ENCODE peak calls at places on chromosomes 3 and 15, in eight cellular contexts. One of them, this sample, is unnamed.

GRCh38 chr3:184262927-184263179 is 1.5 kb upstream of the CAMK2N2 start:
- DNase-seq in activated CD4-positive, alpha-beta T cell treated with anti-CD3 and anti-CD28 coated beads for 36 hours: no peak
- DNase-seq in activated T-helper 1 cell treated with Interleukin-2 at 50 U/mL for 16 hours: no peak
- DNase-seq in NCI-H1092 treated with DMSO at 0.1 percent for 48 hours: no peak
- DNase-seq in testis: no peak
- DNase-seq in K562: no peak
- DNase-seq in renal cortical epithelial cell: no peak
- DNase-seq in Calu3: no peak
- DNase-seq in this sample: no peak

GRCh38 chr3:16402451-16402850 is 111.0 kb downstream of the RFTN1 start:
- DNase-seq in activated CD4-positive, alpha-beta T cell treated with anti-CD3 and anti-CD28 coated beads for 36 hours: no peak
- DNase-seq in activated T-helper 1 cell treated with Interleukin-2 at 50 U/mL for 16 hours: no peak
- DNase-seq in NCI-H1092 treated with DMSO at 0.1 percent for 48 hours: no peak
- DNase-seq in testis: no peak
- DNase-seq in K562: no peak
- DNase-seq in renal cortical epithelial cell: no peak
- DNase-seq in Calu3: no peak
- DNase-seq in this sample: no peak

GRCh38 chr3:84965141-84965540 is 6.4 kb downstream of the CADM2 start:
- DNase-seq in activated CD4-positive, alpha-beta T cell treated with anti-CD3 and anti-CD28 coated beads for 36 hours: no peak
- DNase-seq in activated T-helper 1 cell treated with Interleukin-2 at 50 U/mL for 16 hours: no peak
- DNase-seq in NCI-H1092 treated with DMSO at 0.1 percent for 48 hours: peak; percentile 73
- DNase-seq in testis: no peak
- DNase-seq in K562: no peak
- DNase-seq in renal cortical epithelial cell: no peak
- DNase-seq in Calu3: peak; percentile 47
- DNase-seq in this sample: no peak

GRCh38 chr15:43920201-43920600 is 93.4 kb downstream of the WDR76 start:
- DNase-seq in activated CD4-positive, alpha-beta T cell treated with anti-CD3 and anti-CD28 coated beads for 36 hours: no peak
- DNase-seq in activated T-helper 1 cell treated with Interleukin-2 at 50 U/mL for 16 hours: no peak
- DNase-seq in NCI-H1092 treated with DMSO at 0.1 percent for 48 hours: no peak
- DNase-seq in testis: no peak
- DNase-seq in K562: no peak
- DNase-seq in renal cortical epithelial cell: no peak
- DNase-seq in Calu3: no peak
- DNase-seq in this sample: no peak

GRCh38 chr3:150806436-150806835 is 43.5 kb upstream of the SIAH2 start:
- DNase-seq in activated CD4-positive, alpha-beta T cell treated with anti-CD3 and anti-CD28 coated beads for 36 hours: no peak
- DNase-seq in activated T-helper 1 cell treated with Interleukin-2 at 50 U/mL for 16 hours: no peak
- DNase-seq in NCI-H1092 treated with DMSO at 0.1 percent for 48 hours: no peak
- DNase-seq in testis: no peak
- DNase-seq in K562: no peak
- DNase-seq in renal cortical epithelial cell: no peak
- DNase-seq in Calu3: no peak
- DNase-seq in this sample: no peak

GRCh38 chr3:161008086-161008485 is 97.1 kb downstream of the B3GALNT1 start:
- DNase-seq in activated CD4-positive, alpha-beta T cell treated with anti-CD3 and anti-CD28 coated beads for 36 hours: no peak
- DNase-seq in activated T-helper 1 cell treated with Interleukin-2 at 50 U/mL for 16 hours: no peak
- DNase-seq in NCI-H1092 treated with DMSO at 0.1 percent for 48 hours: no peak
- DNase-seq in testis: no peak
- DNase-seq in K562: no peak
- DNase-seq in renal cortical epithelial cell: no peak
- DNase-seq in Calu3: peak; percentile 61
- DNase-seq in this sample: no peak

GRCh38 chr15:66789029-66790025 is 87.3 kb downstream of the SMAD6 start:
- DNase-seq in activated CD4-positive, alpha-beta T cell treated with anti-CD3 and anti-CD28 coated beads for 36 hours: peak; percentile 22
- DNase-seq in activated T-helper 1 cell treated with Interleukin-2 at 50 U/mL for 16 hours: no peak
- DNase-seq in NCI-H1092 treated with DMSO at 0.1 percent for 48 hours: no peak
- DNase-seq in testis: peak; percentile 58
- DNase-seq in K562: peak; percentile 71
- DNase-seq in renal cortical epithelial cell: peak; percentile 41
- DNase-seq in Calu3: peak; percentile 61
- DNase-seq in this sample: no peak

GRCh38 chr15:69979269-69979668 is 118.4 kb downstream of the TLE3 start:
- DNase-seq in activated CD4-positive, alpha-beta T cell treated with anti-CD3 and anti-CD28 coated beads for 36 hours: no peak
- DNase-seq in activated T-helper 1 cell treated with Interleukin-2 at 50 U/mL for 16 hours: no peak
- DNase-seq in NCI-H1092 treated with DMSO at 0.1 percent for 48 hours: no peak
- DNase-seq in testis: no peak
- DNase-seq in K562: no peak
- DNase-seq in renal cortical epithelial cell: peak; percentile 24
- DNase-seq in Calu3: peak; percentile 57
- DNase-seq in this sample: no peak

GRCh38 chr15:101070502-101071273 is 151.5 kb downstream of the LRRK1 start:
- DNase-seq in activated CD4-positive, alpha-beta T cell treated with anti-CD3 and anti-CD28 coated beads for 36 hours: peak; percentile 22
- DNase-seq in activated T-helper 1 cell treated with Interleukin-2 at 50 U/mL for 16 hours: no peak
- DNase-seq in NCI-H1092 treated with DMSO at 0.1 percent for 48 hours: no peak
- DNase-seq in testis: no peak
- DNase-seq in K562: no peak
- DNase-seq in renal cortical epithelial cell: peak; percentile 90
- DNase-seq in Calu3: peak; percentile 33
- DNase-seq in this sample: no peak

GRCh38 chr15:38085931-38086562 is 151.6 kb downstream of the TMCO5A start:
- DNase-seq in activated CD4-positive, alpha-beta T cell treated with anti-CD3 and anti-CD28 coated beads for 36 hours: no peak
- DNase-seq in activated T-helper 1 cell treated with Interleukin-2 at 50 U/mL for 16 hours: no peak
- DNase-seq in NCI-H1092 treated with DMSO at 0.1 percent for 48 hours: no peak
- DNase-seq in testis: no peak
- DNase-seq in K562: no peak
- DNase-seq in renal cortical epithelial cell: peak; percentile 52
- DNase-seq in Calu3: no peak
- DNase-seq in this sample: no peak

GRCh38 chr3:111785034-111785433 is 74.0 kb upstream of the PHLDB2 start:
- DNase-seq in activated CD4-positive, alpha-beta T cell treated with anti-CD3 and anti-CD28 coated beads for 36 hours: no peak
- DNase-seq in activated T-helper 1 cell treated with Interleukin-2 at 50 U/mL for 16 hours: no peak
- DNase-seq in NCI-H1092 treated with DMSO at 0.1 percent for 48 hours: no peak
- DNase-seq in testis: no peak
- DNase-seq in K562: no peak
- DNase-seq in renal cortical epithelial cell: peak; percentile 51
- DNase-seq in Calu3: no peak
- DNase-seq in this sample: no peak

GRCh38 chr15:55992769-55993110 is 672 bp downstream of the NEDD4 start:
- DNase-seq in activated CD4-positive, alpha-beta T cell treated with anti-CD3 and anti-CD28 coated beads for 36 hours: no peak
- DNase-seq in activated T-helper 1 cell treated with Interleukin-2 at 50 U/mL for 16 hours: no peak
- DNase-seq in NCI-H1092 treated with DMSO at 0.1 percent for 48 hours: no peak
- DNase-seq in testis: no peak
- DNase-seq in K562: no peak
- DNase-seq in renal cortical epithelial cell: peak; percentile 42
- DNase-seq in Calu3: no peak
- DNase-seq in this sample: no peak

GRCh38 chr15:31197497-31198414 is 96.2 kb upstream of the TRPM1 start:
- DNase-seq in activated CD4-positive, alpha-beta T cell treated with anti-CD3 and anti-CD28 coated beads for 36 hours: peak; percentile 77
- DNase-seq in activated T-helper 1 cell treated with Interleukin-2 at 50 U/mL for 16 hours: no peak
- DNase-seq in NCI-H1092 treated with DMSO at 0.1 percent for 48 hours: no peak
- DNase-seq in testis: peak; percentile 69
- DNase-seq in K562: peak; percentile 55
- DNase-seq in renal cortical epithelial cell: peak; percentile 59
- DNase-seq in Calu3: no peak
- DNase-seq in this sample: no peak

GRCh38 chr3:66588340-66588847 is 87.6 kb upstream of the LRIG1 start:
- DNase-seq in activated CD4-positive, alpha-beta T cell treated with anti-CD3 and anti-CD28 coated beads for 36 hours: no peak
- DNase-seq in activated T-helper 1 cell treated with Interleukin-2 at 50 U/mL for 16 hours: no peak
- DNase-seq in NCI-H1092 treated with DMSO at 0.1 percent for 48 hours: no peak
- DNase-seq in testis: no peak
- DNase-seq in K562: no peak
- DNase-seq in renal cortical epithelial cell: no peak
- DNase-seq in Calu3: no peak
- DNase-seq in this sample: no peak

GRCh38 chr3:157135671-157136396 is 24.1 kb downstream of the CCNL1 start:
- DNase-seq in activated CD4-positive, alpha-beta T cell treated with anti-CD3 and anti-CD28 coated beads for 36 hours: no peak
- DNase-seq in activated T-helper 1 cell treated with Interleukin-2 at 50 U/mL for 16 hours: no peak
- DNase-seq in NCI-H1092 treated with DMSO at 0.1 percent for 48 hours: no peak
- DNase-seq in testis: peak; percentile 56
- DNase-seq in K562: peak; percentile 33
- DNase-seq in renal cortical epithelial cell: peak; percentile 90
- DNase-seq in Calu3: peak; percentile 64
- DNase-seq in this sample: no peak

GRCh38 chr3:55286695-55287094 is 200.4 kb downstream of the WNT5A start:
- DNase-seq in activated CD4-positive, alpha-beta T cell treated with anti-CD3 and anti-CD28 coated beads for 36 hours: no peak
- DNase-seq in activated T-helper 1 cell treated with Interleukin-2 at 50 U/mL for 16 hours: no peak
- DNase-seq in NCI-H1092 treated with DMSO at 0.1 percent for 48 hours: peak; percentile 27
- DNase-seq in testis: no peak
- DNase-seq in K562: no peak
- DNase-seq in renal cortical epithelial cell: no peak
- DNase-seq in Calu3: no peak
- DNase-seq in this sample: no peak

GRCh38 chr3:134796313-134797079 is 1.4 kb downstream of the EPHB1 start:
- DNase-seq in activated CD4-positive, alpha-beta T cell treated with anti-CD3 and anti-CD28 coated beads for 36 hours: peak; percentile 21
- DNase-seq in activated T-helper 1 cell treated with Interleukin-2 at 50 U/mL for 16 hours: no peak
- DNase-seq in NCI-H1092 treated with DMSO at 0.1 percent for 48 hours: peak; percentile 36
- DNase-seq in testis: peak; percentile 41
- DNase-seq in K562: no peak
- DNase-seq in renal cortical epithelial cell: no peak
- DNase-seq in Calu3: no peak
- DNase-seq in this sample: no peak

GRCh38 chr3:171101982-171102610 is 75.6 kb upstream of the SLC2A2 start:
- DNase-seq in activated CD4-positive, alpha-beta T cell treated with anti-CD3 and anti-CD28 coated beads for 36 hours: no peak
- DNase-seq in activated T-helper 1 cell treated with Interleukin-2 at 50 U/mL for 16 hours: no peak
- DNase-seq in NCI-H1092 treated with DMSO at 0.1 percent for 48 hours: no peak
- DNase-seq in testis: no peak
- DNase-seq in K562: no peak
- DNase-seq in renal cortical epithelial cell: peak; percentile 77
- DNase-seq in Calu3: no peak
- DNase-seq in this sample: no peak

GRCh38 chr15:39230205-39230916 is 350.5 kb upstream of the THBS1 start:
- DNase-seq in activated CD4-positive, alpha-beta T cell treated with anti-CD3 and anti-CD28 coated beads for 36 hours: no peak
- DNase-seq in activated T-helper 1 cell treated with Interleukin-2 at 50 U/mL for 16 hours: no peak
- DNase-seq in NCI-H1092 treated with DMSO at 0.1 percent for 48 hours: peak; percentile 53
- DNase-seq in testis: no peak
- DNase-seq in K562: no peak
- DNase-seq in renal cortical epithelial cell: no peak
- DNase-seq in Calu3: no peak
- DNase-seq in this sample: no peak

GRCh38 chr3:54783611-54784010 is 144.2 kb downstream of the LRTM1 start:
- DNase-seq in activated CD4-positive, alpha-beta T cell treated with anti-CD3 and anti-CD28 coated beads for 36 hours: no peak
- DNase-seq in activated T-helper 1 cell treated with Interleukin-2 at 50 U/mL for 16 hours: no peak
- DNase-seq in NCI-H1092 treated with DMSO at 0.1 percent for 48 hours: no peak
- DNase-seq in testis: no peak
- DNase-seq in K562: no peak
- DNase-seq in renal cortical epithelial cell: peak; percentile 74
- DNase-seq in Calu3: no peak
- DNase-seq in this sample: no peak

GRCh38 chr3:25537476-25537875 is 109.4 kb downstream of the RARB start:
- DNase-seq in activated CD4-positive, alpha-beta T cell treated with anti-CD3 and anti-CD28 coated beads for 36 hours: no peak
- DNase-seq in activated T-helper 1 cell treated with Interleukin-2 at 50 U/mL for 16 hours: no peak
- DNase-seq in NCI-H1092 treated with DMSO at 0.1 percent for 48 hours: no peak
- DNase-seq in testis: no peak
- DNase-seq in K562: no peak
- DNase-seq in renal cortical epithelial cell: no peak
- DNase-seq in Calu3: no peak
- DNase-seq in this sample: no peak

GRCh38 chr3:77068808-77069207 is 28.9 kb downstream of the ROBO2 start:
- DNase-seq in activated CD4-positive, alpha-beta T cell treated with anti-CD3 and anti-CD28 coated beads for 36 hours: no peak
- DNase-seq in activated T-helper 1 cell treated with Interleukin-2 at 50 U/mL for 16 hours: no peak
- DNase-seq in NCI-H1092 treated with DMSO at 0.1 percent for 48 hours: no peak
- DNase-seq in testis: no peak
- DNase-seq in K562: no peak
- DNase-seq in renal cortical epithelial cell: no peak
- DNase-seq in Calu3: no peak
- DNase-seq in this sample: no peak

GRCh38 chr3:28973621-28974020 is 307.2 kb upstream of the RBMS3 start:
- DNase-seq in activated CD4-positive, alpha-beta T cell treated with anti-CD3 and anti-CD28 coated beads for 36 hours: no peak
- DNase-seq in activated T-helper 1 cell treated with Interleukin-2 at 50 U/mL for 16 hours: no peak
- DNase-seq in NCI-H1092 treated with DMSO at 0.1 percent for 48 hours: no peak
- DNase-seq in testis: no peak
- DNase-seq in K562: no peak
- DNase-seq in renal cortical epithelial cell: peak; percentile 79
- DNase-seq in Calu3: no peak
- DNase-seq in this sample: no peak

GRCh38 chr3:138875754-138876664 is 41.3 kb upstream of the PIK3CB start:
- DNase-seq in activated CD4-positive, alpha-beta T cell treated with anti-CD3 and anti-CD28 coated beads for 36 hours: no peak
- DNase-seq in activated T-helper 1 cell treated with Interleukin-2 at 50 U/mL for 16 hours: no peak
- DNase-seq in NCI-H1092 treated with DMSO at 0.1 percent for 48 hours: no peak
- DNase-seq in testis: no peak
- DNase-seq in K562: peak; percentile 93
- DNase-seq in renal cortical epithelial cell: no peak
- DNase-seq in Calu3: no peak
- DNase-seq in this sample: no peak

GRCh38 chr15:34514251-34514760 is 69.1 kb downstream of the GOLGA8B start:
- DNase-seq in activated CD4-positive, alpha-beta T cell treated with anti-CD3 and anti-CD28 coated beads for 36 hours: peak; percentile 39
- DNase-seq in activated T-helper 1 cell treated with Interleukin-2 at 50 U/mL for 16 hours: no peak
- DNase-seq in NCI-H1092 treated with DMSO at 0.1 percent for 48 hours: no peak
- DNase-seq in testis: peak; percentile 76
- DNase-seq in K562: peak; percentile 85
- DNase-seq in renal cortical epithelial cell: no peak
- DNase-seq in Calu3: peak; percentile 3
- DNase-seq in this sample: no peak

GRCh38 chr3:42991369-42992315 is 12.5 kb downstream of the GASK1A start:
- DNase-seq in activated CD4-positive, alpha-beta T cell treated with anti-CD3 and anti-CD28 coated beads for 36 hours: no peak
- DNase-seq in activated T-helper 1 cell treated with Interleukin-2 at 50 U/mL for 16 hours: no peak
- DNase-seq in NCI-H1092 treated with DMSO at 0.1 percent for 48 hours: no peak
- DNase-seq in testis: no peak
- DNase-seq in K562: no peak
- DNase-seq in renal cortical epithelial cell: no peak
- DNase-seq in Calu3: no peak
- DNase-seq in this sample: no peak

GRCh38 chr3:29410200-29410599 is 129.3 kb downstream of the RBMS3 start:
- DNase-seq in activated CD4-positive, alpha-beta T cell treated with anti-CD3 and anti-CD28 coated beads for 36 hours: no peak
- DNase-seq in activated T-helper 1 cell treated with Interleukin-2 at 50 U/mL for 16 hours: no peak
- DNase-seq in NCI-H1092 treated with DMSO at 0.1 percent for 48 hours: no peak
- DNase-seq in testis: no peak
- DNase-seq in K562: no peak
- DNase-seq in renal cortical epithelial cell: peak; percentile 15
- DNase-seq in Calu3: no peak
- DNase-seq in this sample: no peak

GRCh38 chr3:132232231-132232792 is 84.9 kb upstream of the ACP3 start:
- DNase-seq in activated CD4-positive, alpha-beta T cell treated with anti-CD3 and anti-CD28 coated beads for 36 hours: no peak
- DNase-seq in activated T-helper 1 cell treated with Interleukin-2 at 50 U/mL for 16 hours: no peak
- DNase-seq in NCI-H1092 treated with DMSO at 0.1 percent for 48 hours: peak; percentile 41
- DNase-seq in testis: no peak
- DNase-seq in K562: no peak
- DNase-seq in renal cortical epithelial cell: peak; percentile 67
- DNase-seq in Calu3: no peak
- DNase-seq in this sample: no peak

GRCh38 chr15:74725845-74726773 is 781 bp upstream of the CYP1A1 start:
- DNase-seq in activated CD4-positive, alpha-beta T cell treated with anti-CD3 and anti-CD28 coated beads for 36 hours: peak; percentile 79
- DNase-seq in activated T-helper 1 cell treated with Interleukin-2 at 50 U/mL for 16 hours: peak; percentile 55
- DNase-seq in NCI-H1092 treated with DMSO at 0.1 percent for 48 hours: no peak
- DNase-seq in testis: peak; percentile 36
- DNase-seq in K562: peak; percentile 56
- DNase-seq in renal cortical epithelial cell: no peak
- DNase-seq in Calu3: peak; percentile 62
- DNase-seq in this sample: peak; percentile 46

GRCh38 chr3:189132125-189132744 is 39.5 kb upstream of the TPRG1 start:
- DNase-seq in activated CD4-positive, alpha-beta T cell treated with anti-CD3 and anti-CD28 coated beads for 36 hours: peak; percentile 88
- DNase-seq in activated T-helper 1 cell treated with Interleukin-2 at 50 U/mL for 16 hours: peak; percentile 61
- DNase-seq in NCI-H1092 treated with DMSO at 0.1 percent for 48 hours: no peak
- DNase-seq in testis: no peak
- DNase-seq in K562: no peak
- DNase-seq in renal cortical epithelial cell: peak; percentile 81
- DNase-seq in Calu3: peak; percentile 63
- DNase-seq in this sample: no peak

GRCh38 chr15:74726774-74727164 is 1.4 kb upstream of the CYP1A1 start:
- DNase-seq in activated CD4-positive, alpha-beta T cell treated with anti-CD3 and anti-CD28 coated beads for 36 hours: no peak
- DNase-seq in activated T-helper 1 cell treated with Interleukin-2 at 50 U/mL for 16 hours: peak; percentile 8
- DNase-seq in NCI-H1092 treated with DMSO at 0.1 percent for 48 hours: no peak
- DNase-seq in testis: no peak
- DNase-seq in K562: no peak
- DNase-seq in renal cortical epithelial cell: no peak
- DNase-seq in Calu3: no peak
- DNase-seq in this sample: no peak

GRCh38 chr15:63054985-63055384 is 12.4 kb downstream of the TPM1 start:
- DNase-seq in activated CD4-positive, alpha-beta T cell treated with anti-CD3 and anti-CD28 coated beads for 36 hours: no peak
- DNase-seq in activated T-helper 1 cell treated with Interleukin-2 at 50 U/mL for 16 hours: no peak
- DNase-seq in NCI-H1092 treated with DMSO at 0.1 percent for 48 hours: no peak
- DNase-seq in testis: no peak
- DNase-seq in K562: no peak
- DNase-seq in renal cortical epithelial cell: peak; percentile 83
- DNase-seq in Calu3: no peak
- DNase-seq in this sample: no peak

GRCh38 chr3:165451671-165452070 is 255.5 kb upstream of the SLITRK3 start:
- DNase-seq in activated CD4-positive, alpha-beta T cell treated with anti-CD3 and anti-CD28 coated beads for 36 hours: no peak
- DNase-seq in activated T-helper 1 cell treated with Interleukin-2 at 50 U/mL for 16 hours: no peak
- DNase-seq in NCI-H1092 treated with DMSO at 0.1 percent for 48 hours: no peak
- DNase-seq in testis: no peak
- DNase-seq in K562: no peak
- DNase-seq in renal cortical epithelial cell: no peak
- DNase-seq in Calu3: no peak
- DNase-seq in this sample: no peak

GRCh38 chr3:56954125-56954524 is 106.3 kb upstream of the SPATA12 start:
- DNase-seq in activated CD4-positive, alpha-beta T cell treated with anti-CD3 and anti-CD28 coated beads for 36 hours: no peak
- DNase-seq in activated T-helper 1 cell treated with Interleukin-2 at 50 U/mL for 16 hours: no peak
- DNase-seq in NCI-H1092 treated with DMSO at 0.1 percent for 48 hours: no peak
- DNase-seq in testis: no peak
- DNase-seq in K562: no peak
- DNase-seq in renal cortical epithelial cell: no peak
- DNase-seq in Calu3: no peak
- DNase-seq in this sample: no peak

This sample was measured in memory B cell.